ENCODE peak calls at places on chromosomes 12 and 14, in six cellular contexts. One of them, this sample, is unnamed.

GRCh38 chr12:120687570-120688289 is 781 bp downstream of the MLEC start:
- DNase-seq in activated CD4-positive, alpha-beta T cell treated with anti-CD3 and anti-CD28 coated beads for 36 hours: peak
- DNase-seq in fibroblast of pulmonary artery: no peak
- DNase-seq in AML-193: no peak
- DNase-seq in mucosa of gallbladder: no peak
- DNase-seq in LoVo: no peak
- DNase-seq in this sample: peak

GRCh38 chr14:50792058-50792477 is 38.9 kb downstream of the NIN start:
- DNase-seq in activated CD4-positive, alpha-beta T cell treated with anti-CD3 and anti-CD28 coated beads for 36 hours: peak
- DNase-seq in fibroblast of pulmonary artery: no peak
- DNase-seq in AML-193: no peak
- DNase-seq in mucosa of gallbladder: no peak
- DNase-seq in LoVo: no peak
- DNase-seq in this sample: peak

GRCh38 chr14:57136669-57137068 is 132.0 kb downstream of the EXOC5 start:
- DNase-seq in activated CD4-positive, alpha-beta T cell treated with anti-CD3 and anti-CD28 coated beads for 36 hours: no peak
- DNase-seq in fibroblast of pulmonary artery: no peak
- DNase-seq in AML-193: no peak
- DNase-seq in mucosa of gallbladder: no peak
- DNase-seq in LoVo: no peak
- DNase-seq in this sample: no peak

GRCh38 chr14:72909163-72909562 is 15.3 kb upstream of the DPF3 start:
- DNase-seq in activated CD4-positive, alpha-beta T cell treated with anti-CD3 and anti-CD28 coated beads for 36 hours: no peak
- DNase-seq in fibroblast of pulmonary artery: no peak
- DNase-seq in AML-193: no peak
- DNase-seq in mucosa of gallbladder: no peak
- DNase-seq in LoVo: no peak
- DNase-seq in this sample: peak

GRCh38 chr12:26113194-26113654 is 11.6 kb downstream of the BHLHE41 start:
- DNase-seq in activated CD4-positive, alpha-beta T cell treated with anti-CD3 and anti-CD28 coated beads for 36 hours: no peak
- DNase-seq in fibroblast of pulmonary artery: no peak
- DNase-seq in AML-193: peak
- DNase-seq in mucosa of gallbladder: no peak
- DNase-seq in LoVo: no peak
- DNase-seq in this sample: no peak

GRCh38 chr12:42199007-42199406 is 39.0 kb downstream of the YAF2 start:
- DNase-seq in activated CD4-positive, alpha-beta T cell treated with anti-CD3 and anti-CD28 coated beads for 36 hours: no peak
- DNase-seq in fibroblast of pulmonary artery: no peak
- DNase-seq in AML-193: no peak
- DNase-seq in mucosa of gallbladder: no peak
- DNase-seq in LoVo: no peak
- DNase-seq in this sample: no peak

GRCh38 chr12:108914031-108914630 is 34.2 kb downstream of the DAO start:
- DNase-seq in activated CD4-positive, alpha-beta T cell treated with anti-CD3 and anti-CD28 coated beads for 36 hours: no peak
- DNase-seq in fibroblast of pulmonary artery: peak
- DNase-seq in AML-193: no peak
- DNase-seq in mucosa of gallbladder: peak
- DNase-seq in LoVo: no peak
- DNase-seq in this sample: peak

GRCh38 chr12:79561401-79562132 is 129.2 kb downstream of the PAWR start:
- DNase-seq in activated CD4-positive, alpha-beta T cell treated with anti-CD3 and anti-CD28 coated beads for 36 hours: no peak
- DNase-seq in fibroblast of pulmonary artery: no peak
- DNase-seq in AML-193: no peak
- DNase-seq in mucosa of gallbladder: no peak
- DNase-seq in LoVo: no peak
- DNase-seq in this sample: no peak

GRCh38 chr14:44149597-44149996 is 357.5 kb downstream of the FSCB start:
- DNase-seq in activated CD4-positive, alpha-beta T cell treated with anti-CD3 and anti-CD28 coated beads for 36 hours: no peak
- DNase-seq in fibroblast of pulmonary artery: peak
- DNase-seq in AML-193: peak
- DNase-seq in mucosa of gallbladder: no peak
- DNase-seq in LoVo: peak
- DNase-seq in this sample: peak

GRCh38 chr14:41154143-41154807 is 452.4 kb upstream of the LRFN5 start:
- DNase-seq in activated CD4-positive, alpha-beta T cell treated with anti-CD3 and anti-CD28 coated beads for 36 hours: no peak
- DNase-seq in fibroblast of pulmonary artery: no peak
- DNase-seq in AML-193: no peak
- DNase-seq in mucosa of gallbladder: no peak
- DNase-seq in LoVo: no peak
- DNase-seq in this sample: no peak

GRCh38 chr12:16611146-16611545 is 5.2 kb upstream of the LMO3 start:
- DNase-seq in activated CD4-positive, alpha-beta T cell treated with anti-CD3 and anti-CD28 coated beads for 36 hours: no peak
- DNase-seq in fibroblast of pulmonary artery: no peak
- DNase-seq in AML-193: no peak
- DNase-seq in mucosa of gallbladder: no peak
- DNase-seq in LoVo: no peak
- DNase-seq in this sample: no peak

GRCh38 chr14:66066991-66067788 is 419.0 kb upstream of the CCDC196 start:
- DNase-seq in activated CD4-positive, alpha-beta T cell treated with anti-CD3 and anti-CD28 coated beads for 36 hours: no peak
- DNase-seq in fibroblast of pulmonary artery: peak
- DNase-seq in AML-193: no peak
- DNase-seq in mucosa of gallbladder: no peak
- DNase-seq in LoVo: no peak
- DNase-seq in this sample: no peak

GRCh38 chr12:321606-322326 is 59.1 kb upstream of the SLC6A13 start:
- DNase-seq in activated CD4-positive, alpha-beta T cell treated with anti-CD3 and anti-CD28 coated beads for 36 hours: no peak
- DNase-seq in fibroblast of pulmonary artery: peak
- DNase-seq in AML-193: no peak
- DNase-seq in mucosa of gallbladder: no peak
- DNase-seq in LoVo: no peak
- DNase-seq in this sample: no peak

GRCh38 chr12:3698218-3698974 is 54.5 kb downstream of the CRACR2A start:
- DNase-seq in activated CD4-positive, alpha-beta T cell treated with anti-CD3 and anti-CD28 coated beads for 36 hours: no peak
- DNase-seq in fibroblast of pulmonary artery: peak
- DNase-seq in AML-193: no peak
- DNase-seq in mucosa of gallbladder: no peak
- DNase-seq in LoVo: no peak
- DNase-seq in this sample: no peak

GRCh38 chr14:54348923-54349615 is 47.7 kb upstream of the CDKN3 start:
- DNase-seq in activated CD4-positive, alpha-beta T cell treated with anti-CD3 and anti-CD28 coated beads for 36 hours: no peak
- DNase-seq in fibroblast of pulmonary artery: peak
- DNase-seq in AML-193: no peak
- DNase-seq in mucosa of gallbladder: no peak
- DNase-seq in LoVo: no peak
- DNase-seq in this sample: no peak

GRCh38 chr12:62466018-62466595 is 519 bp upstream of the MON2 start:
- DNase-seq in activated CD4-positive, alpha-beta T cell treated with anti-CD3 and anti-CD28 coated beads for 36 hours: peak
- DNase-seq in fibroblast of pulmonary artery: peak
- DNase-seq in AML-193: peak
- DNase-seq in mucosa of gallbladder: peak
- DNase-seq in LoVo: peak
- DNase-seq in this sample: peak

GRCh38 chr12:48817957-48818830 is at the start of gene CACNB3:
- DNase-seq in activated CD4-positive, alpha-beta T cell treated with anti-CD3 and anti-CD28 coated beads for 36 hours: peak
- DNase-seq in fibroblast of pulmonary artery: peak
- DNase-seq in AML-193: peak
- DNase-seq in mucosa of gallbladder: peak
- DNase-seq in LoVo: peak
- DNase-seq in this sample: no peak

GRCh38 chr14:96104469-96105057 is 65.4 kb downstream of the C14orf132 start:
- DNase-seq in activated CD4-positive, alpha-beta T cell treated with anti-CD3 and anti-CD28 coated beads for 36 hours: no peak
- DNase-seq in fibroblast of pulmonary artery: peak
- DNase-seq in AML-193: no peak
- DNase-seq in mucosa of gallbladder: peak
- DNase-seq in LoVo: no peak
- DNase-seq in this sample: peak

GRCh38 chr14:66401447-66402095 is 84.6 kb upstream of the CCDC196 start:
- DNase-seq in activated CD4-positive, alpha-beta T cell treated with anti-CD3 and anti-CD28 coated beads for 36 hours: no peak
- DNase-seq in fibroblast of pulmonary artery: peak
- DNase-seq in AML-193: peak
- DNase-seq in mucosa of gallbladder: no peak
- DNase-seq in LoVo: no peak
- DNase-seq in this sample: no peak

GRCh38 chr12:1859643-1860042 is 39.3 kb downstream of the LRTM2 start:
- DNase-seq in activated CD4-positive, alpha-beta T cell treated with anti-CD3 and anti-CD28 coated beads for 36 hours: no peak
- DNase-seq in fibroblast of pulmonary artery: no peak
- DNase-seq in AML-193: no peak
- DNase-seq in mucosa of gallbladder: no peak
- DNase-seq in LoVo: no peak
- DNase-seq in this sample: no peak

GRCh38 chr12:12819752-12820311 is 6.7 kb downstream of the DDX47 start:
- DNase-seq in activated CD4-positive, alpha-beta T cell treated with anti-CD3 and anti-CD28 coated beads for 36 hours: no peak
- DNase-seq in fibroblast of pulmonary artery: peak
- DNase-seq in AML-193: no peak
- DNase-seq in mucosa of gallbladder: no peak
- DNase-seq in LoVo: peak
- DNase-seq in this sample: no peak

GRCh38 chr12:114809132-114809531 is 125.2 kb upstream of the TBX3 start:
- DNase-seq in activated CD4-positive, alpha-beta T cell treated with anti-CD3 and anti-CD28 coated beads for 36 hours: no peak
- DNase-seq in fibroblast of pulmonary artery: no peak
- DNase-seq in AML-193: no peak
- DNase-seq in mucosa of gallbladder: no peak
- DNase-seq in LoVo: no peak
- DNase-seq in this sample: no peak

GRCh38 chr14:51394391-51394790 is 154.3 kb downstream of the TMX1 start:
- DNase-seq in activated CD4-positive, alpha-beta T cell treated with anti-CD3 and anti-CD28 coated beads for 36 hours: no peak
- DNase-seq in fibroblast of pulmonary artery: no peak
- DNase-seq in AML-193: no peak
- DNase-seq in mucosa of gallbladder: no peak
- DNase-seq in LoVo: no peak
- DNase-seq in this sample: no peak

This sample was measured in MV-4-11.